ENCODE peak calls at places on chromosome 3, in five cellular contexts. O is dorsolateral prefrontal cortex, T is tibial nerve, H is psoas muscle, A is GM06990. C is an unnamed sample.

GRCh38 chr3:55091381-55092225 is 163.7 kb upstream of the LRTM1 start:
- DNase-seq in H (no peak), A (no peak), O (no peak), T (no peak), C (no peak)

GRCh38 chr3:58403513-58404109 is 30.0 kb downstream of the PDHB start:
- DNase-seq in A (no peak), O (no peak), H (no peak), T (no peak), C (no peak)

GRCh38 chr3:185308126-185308754 is 54.4 kb upstream of the EHHADH start:
- DNase-seq in H (no peak), A (no peak), O (no peak), T (no peak), C (no peak)

GRCh38 chr3:167740961-167741587 is 5.6 kb downstream of the SERPINI1 start:
- DNase-seq in O (peak; percentile 61), A (no peak), H (no peak), T (no peak), C (no peak)

GRCh38 chr3:72273615-72274014 is 488.7 kb upstream of the PROK2 start:
- DNase-seq in O (no peak), H (no peak), A (no peak), T (no peak), C (no peak)

GRCh38 chr3:188003188-188004171 is 150.5 kb upstream of the LPP start:
- DNase-seq in O (no peak), A (no peak), H (no peak), T (no peak), C (no peak)

GRCh38 chr3:134407247-134407640 is 33.0 kb upstream of the AMOTL2 start:
- DNase-seq in A (no peak), T (no peak), H (peak; percentile 77), O (no peak), C (no peak)

GRCh38 chr3:76514836-76515235 is 525.1 kb upstream of the ROBO2 start:
- DNase-seq in H (no peak), T (no peak), O (no peak), A (no peak), C (no peak)

GRCh38 chr3:128879991-128880390 is 571 bp downstream of the ACAD9 start:
- DNase-seq in H (no peak), O (no peak), A (no peak), T (no peak), C (no peak)

GRCh38 chr3:17412950-17413530 is 329.4 kb downstream of the TBC1D5 start:
- DNase-seq in T (no peak), O (no peak), H (no peak), A (peak; percentile 10), C (no peak)

GRCh38 chr3:132984181-132984580 is 54.0 kb upstream of the TMEM108 start:
- DNase-seq in O (no peak), T (no peak), A (no peak), H (no peak), C (no peak)

GRCh38 chr3:95172549-95172948 is 1109.7 kb downstream of the NSUN3 start:
- DNase-seq in O (no peak), H (no peak), T (no peak), A (no peak), C (no peak)

GRCh38 chr3:9600597-9600996 is 47.0 kb upstream of the LHFPL4 start:
- DNase-seq in O (no peak), H (no peak), T (no peak), A (no peak), C (no peak)

GRCh38 chr3:160473233-160473632 is 23.6 kb upstream of the TRIM59 start:
- DNase-seq in A (no peak), H (no peak), O (no peak), T (no peak), C (no peak)

GRCh38 chr3:100992086-100993033 is 861 bp downstream of the ABI3BP start:
- DNase-seq in H (no peak), A (no peak), T (no peak), O (no peak), C (no peak)

GRCh38 chr3:67648701-67649100 is 5.7 kb downstream of the SUCLG2 start:
- DNase-seq in A (no peak), O (no peak), H (no peak), T (no peak), C (no peak)

GRCh38 chr3:57675530-57675929 is 17.3 kb downstream of the DENND6A start:
- DNase-seq in H (no peak), O (no peak), A (no peak), T (no peak), C (no peak)

GRCh38 chr3:195297446-195297845 is 26.5 kb upstream of the XXYLT1 start:
- DNase-seq in A (no peak), T (no peak), H (no peak), O (no peak), C (no peak)

GRCh38 chr3:157248590-157249425 is 88.9 kb upstream of the CCNL1 start:
- DNase-seq in H (no peak), O (no peak), A (no peak), T (no peak), C (no peak)

GRCh38 chr3:33798113-33798417 is 365 bp upstream of the PDCD6IP start:
- DNase-seq in T (no peak), A (no peak), O (no peak), H (no peak), C (no peak)

GRCh38 chr3:61966200-61966599 is 404.8 kb downstream of the PTPRG start:
- DNase-seq in A (no peak), O (no peak), H (no peak), T (no peak), C (no peak)

GRCh38 chr3:160395297-160395696 is 3.7 kb downstream of the IFT80 start:
- DNase-seq in A (no peak), T (no peak), H (no peak), O (no peak), C (no peak)

GRCh38 chr3:13106308-13106970 is 33.2 kb upstream of the IQSEC1 start:
- DNase-seq in T (no peak), O (no peak), H (no peak), A (no peak), C (no peak)
- H3K4me3 ChIP-seq in T (no peak overlapping the region), O (no peak overlapping the region), H (no peak overlapping the region), A (no peak overlapping the region), C (no peak overlapping the region)

GRCh38 chr3:147369671-147370123 is 36.6 kb downstream of the ZIC4 start:
- DNase-seq in A (no peak), T (no peak), H (no peak), O (no peak), C (no peak)

GRCh38 chr3:147368151-147368550 is 38.2 kb downstream of the ZIC4 start:
- DNase-seq in O (no peak), T (no peak), A (no peak), H (no peak), C (no peak)

GRCh38 chr3:147367676-147368075 is 38.7 kb downstream of the ZIC4 start:
- DNase-seq in H (no peak), O (no peak), A (no peak), T (no peak), C (no peak)

GRCh38 chr3:147369231-147369630 is 37.1 kb downstream of the ZIC4 start:
- DNase-seq in A (no peak), T (no peak), O (no peak), H (no peak), C (no peak)

DNA sequence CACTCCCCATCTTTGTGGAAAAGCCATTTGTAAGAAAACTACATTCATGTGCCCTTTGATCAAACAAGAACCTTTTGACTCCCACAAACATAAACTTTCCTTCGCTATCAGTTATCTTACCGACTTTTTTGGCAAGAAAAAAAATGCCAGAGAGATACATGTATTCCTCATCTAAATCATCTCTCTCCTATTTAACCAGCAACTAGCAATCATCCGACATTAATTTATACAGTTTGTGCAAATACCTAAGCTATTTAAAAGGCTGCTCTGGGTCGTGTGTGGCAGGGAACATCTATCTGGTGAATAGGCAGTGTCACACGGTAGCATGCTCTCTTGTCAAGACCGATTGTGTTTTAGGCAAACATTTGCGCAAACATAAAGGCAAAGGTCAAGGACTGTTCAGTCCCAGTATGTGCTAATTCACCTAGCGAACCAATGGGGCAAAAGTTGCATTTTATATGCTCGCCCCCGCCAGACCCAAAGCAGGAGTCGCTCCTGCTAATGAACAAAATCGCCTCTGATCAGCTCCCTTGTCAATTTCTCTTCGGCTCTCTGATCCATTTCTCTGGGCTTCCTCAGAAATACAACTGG is 37.7 kb downstream of the ZIC4 start:
- DNase-seq in O (no peak), H (no peak), T (no peak), A (no peak), C (no peak)
- H3K27me3 ChIP-seq in O (peaks cover 73% of the 10 kb centered on the region), H (peaks cover 27% of the 10 kb centered on the region), T (peaks cover 99% of the 10 kb centered on the region), A (peaks cover 2% of the 10 kb centered on the region), C (no peaks in the 10 kb centered on the region)

GRCh38 chr3:126939347-126939735 is 43.6 kb upstream of the PLXNA1 start:
- DNase-seq in H (no peak), O (peak; percentile 66), T (no peak), A (no peak), C (no peak)
- TF ChIP-seq CTCF in H (no peak), O (peak; percentile 16), T (no peak), A (no peak), C (no peak)

GRCh38 chr3:35675206-35675605 is 35.9 kb downstream of the ARPP21 start:
- DNase-seq in A (no peak), O (no peak), T (no peak), H (no peak), C (no peak)

GRCh38 chr3:35671483-35671882 is 32.2 kb downstream of the ARPP21 start:
- DNase-seq in A (no peak), T (no peak), O (no peak), H (no peak), C (no peak)

GRCh38 chr3:35673017-35673416 is 33.7 kb downstream of the ARPP21 start:
- DNase-seq in A (no peak), T (no peak), O (no peak), H (no peak), C (no peak)

GRCh38 chr3:35675621-35676020 is 36.3 kb downstream of the ARPP21 start:
- DNase-seq in H (no peak), T (no peak), O (no peak), A (no peak), C (no peak)

DNA sequence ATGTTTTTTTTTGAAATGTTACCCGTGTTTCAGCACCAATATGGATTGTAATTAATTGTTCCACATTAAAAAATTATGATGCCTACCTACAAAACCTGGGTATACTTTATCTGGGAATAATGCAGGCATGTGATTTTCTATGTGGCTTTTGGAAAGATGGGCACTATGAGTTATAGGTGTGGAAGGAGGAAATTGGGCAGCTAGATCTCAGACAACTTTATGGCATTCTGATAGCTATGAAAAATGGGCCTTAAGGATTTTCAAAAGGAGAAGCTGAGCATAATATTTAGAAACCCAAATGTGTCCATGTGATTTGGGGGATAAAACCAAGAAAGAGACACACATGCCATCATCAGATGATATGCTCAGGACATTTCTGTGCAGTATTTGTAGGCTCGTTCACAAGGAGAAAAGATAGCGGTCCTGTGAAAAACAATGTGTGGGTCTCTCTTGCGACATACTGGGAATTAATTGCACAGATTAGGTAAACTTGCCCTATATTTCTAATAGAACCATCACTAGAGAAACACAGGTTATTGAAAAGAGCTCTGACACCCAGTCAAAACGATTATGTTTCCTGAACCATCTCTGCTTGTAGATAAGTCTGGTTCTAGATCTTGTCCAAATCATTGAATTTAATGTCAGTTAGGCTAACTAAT is 35.3 kb downstream of the ARPP21 start:
- DNase-seq in O (no peak), A (no peak), H (no peak), T (no peak), C (no peak)
- H3K4me3 ChIP-seq in O (no peak overlapping the region), A (no peak overlapping the region), H (peak overlapping the region; percentile 7), T (no peak overlapping the region), C (no peak overlapping the region)

C was measured in thoracic aorta.